ENCODE peak calls at places on chromosomes 3 and 15, in six cellular contexts. U is cardiac fibroblast, B is colonic mucosa, X is A549, T is foreskin keratinocyte, C is mesothelial cell of epicardium. R is an unnamed sample.

GRCh38 chr15:68783226-68784054 is 37.3 kb downstream of the ANP32A start:
- DNase-seq in C (no peak), U (no peak), B (peak; percentile 53), T (no peak), X (peak; percentile 39), R (no peak)

GRCh38 chr15:44584162-44584749 is 47.3 kb downstream of the EIF3J start:
- DNase-seq in X (peak; percentile 62), C (no peak), U (peak; percentile 38), T (no peak), B (peak; percentile 47), R (no peak)

GRCh38 chr3:42706721-42707619 is 4.4 kb upstream of the HHATL start:
- DNase-seq in U (no peak), B (no peak), C (no peak), X (no peak), T (no peak), R (no peak)

GRCh38 chr3:131174752-131175151 is 148.1 kb downstream of the NEK11 start:
- DNase-seq in B (no peak), C (no peak), T (no peak), X (no peak), U (peak; percentile 38), R (no peak)

GRCh38 chr15:36251450-36251849 is 328.0 kb upstream of the CDIN1 start:
- DNase-seq in C (no peak), B (no peak), U (no peak), X (no peak), T (no peak), R (no peak)

GRCh38 chr15:63941698-63942465 is 104.4 kb downstream of the DAPK2 start:
- DNase-seq in C (peak; percentile 27), T (no peak), U (no peak), B (peak; percentile 13), X (no peak), R (no peak)

GRCh38 chr3:72683068-72683467 is 165.2 kb downstream of the SHQ1 start:
- DNase-seq in T (no peak), C (no peak), B (no peak), U (no peak), X (no peak), R (no peak)

GRCh38 chr3:187281191-187281714 is 10.3 kb downstream of the MASP1 start:
- DNase-seq in B (no peak), C (no peak), X (no peak), T (no peak), U (peak; percentile 77), R (no peak)

GRCh38 chr3:43243590-43244587 is 42.5 kb upstream of the SNRK start:
- DNase-seq in T (no peak), B (no peak), X (no peak), C (no peak), U (peak; percentile 77), R (no peak)

GRCh38 chr3:12990781-12991480 is 82.3 kb downstream of the IQSEC1 start:
- DNase-seq in X (no peak), C (no peak), B (no peak), T (no peak), U (peak; percentile 63), R (no peak)

GRCh38 chr15:90405208-90405607 is 17.2 kb downstream of the IQGAP1 start:
- DNase-seq in T (no peak), X (no peak), B (no peak), C (no peak), U (no peak), R (no peak)

GRCh38 chr3:100268986-100269385 is 8.2 kb downstream of the TBC1D23 start:
- DNase-seq in B (no peak), X (no peak), C (no peak), T (no peak), U (peak; percentile 29), R (no peak)

GRCh38 chr3:71128951-71129350 is 454.6 kb downstream of the FOXP1 start:
- DNase-seq in C (no peak), U (peak; percentile 59), T (no peak), B (no peak), X (no peak), R (no peak)

GRCh38 chr3:78870484-78870883 is 897.3 kb downstream of the ROBO1 start:
- DNase-seq in T (no peak), X (no peak), B (no peak), C (no peak), U (no peak), R (no peak)

GRCh38 chr15:40436116-40436891 is 4.4 kb upstream of the BAHD1 start:
- DNase-seq in T (no peak), U (no peak), X (no peak), B (peak; percentile 78), C (no peak), R (no peak)

GRCh38 chr3:111072016-111072891 is 638 bp downstream of the NECTIN3 start:
- DNase-seq in B (peak; percentile 48), U (peak; percentile 43), C (peak; percentile 62), X (peak; percentile 14), T (no peak), R (no peak)

GRCh38 chr3:121111914-121112612 is 204.1 kb downstream of the STXBP5L start:
- DNase-seq in C (no peak), X (peak; percentile 3), U (no peak), B (no peak), T (no peak), R (no peak)
- TF ChIP-seq CTCF in C (no peak), X (no peak), U (no peak), B (no peak), T (no peak), R (no peak)

GRCh38 chr15:101071651-101072050 is 152.5 kb downstream of the LRRK1 start:
- DNase-seq in U (no peak), B (no peak), X (no peak), C (no peak), T (no peak), R (no peak)
- TF ChIP-seq CTCF in U (no peak), B (no peak), X (no peak), C (no peak), T (no peak), R (no peak)

DNA sequence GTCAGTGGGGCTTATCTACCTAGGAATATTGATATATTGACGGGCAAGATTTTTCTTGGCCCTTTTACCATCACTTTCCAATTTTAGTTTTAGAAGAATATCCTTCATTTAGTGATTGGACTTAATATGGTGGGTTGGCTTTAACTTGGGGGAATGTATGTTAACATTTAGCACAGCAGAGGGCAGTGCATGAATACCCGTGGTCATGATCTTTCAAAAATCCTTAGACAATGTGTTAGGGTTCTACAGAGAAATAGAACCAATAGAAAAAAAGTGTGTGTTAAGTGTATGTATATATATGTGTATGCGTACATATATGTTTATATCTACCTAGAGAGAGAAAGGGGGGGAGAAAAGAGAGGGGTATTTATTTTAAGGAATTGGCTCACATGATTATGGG is 36.9 kb downstream of the GPR171 start:
- DNase-seq in X (peak; percentile 7), U (peak; percentile 14), T (no peak), B (no peak), C (no peak), R (no peak)
- TF ChIP-seq CTCF in X (peak; percentile 23), U (peak; percentile 24), T (peak; percentile 54), B (no peak), C (no peak), R (no peak)

GRCh38 chr3:52783211-52783555 is 5.8 kb downstream of the ITIH1 start:
- DNase-seq in X (no peak), U (no peak), T (no peak), B (no peak), C (no peak), R (no peak)
- TF ChIP-seq CTCF in X (no peak), U (no peak), T (no peak), B (no peak), C (no peak), R (no peak)

DNA sequence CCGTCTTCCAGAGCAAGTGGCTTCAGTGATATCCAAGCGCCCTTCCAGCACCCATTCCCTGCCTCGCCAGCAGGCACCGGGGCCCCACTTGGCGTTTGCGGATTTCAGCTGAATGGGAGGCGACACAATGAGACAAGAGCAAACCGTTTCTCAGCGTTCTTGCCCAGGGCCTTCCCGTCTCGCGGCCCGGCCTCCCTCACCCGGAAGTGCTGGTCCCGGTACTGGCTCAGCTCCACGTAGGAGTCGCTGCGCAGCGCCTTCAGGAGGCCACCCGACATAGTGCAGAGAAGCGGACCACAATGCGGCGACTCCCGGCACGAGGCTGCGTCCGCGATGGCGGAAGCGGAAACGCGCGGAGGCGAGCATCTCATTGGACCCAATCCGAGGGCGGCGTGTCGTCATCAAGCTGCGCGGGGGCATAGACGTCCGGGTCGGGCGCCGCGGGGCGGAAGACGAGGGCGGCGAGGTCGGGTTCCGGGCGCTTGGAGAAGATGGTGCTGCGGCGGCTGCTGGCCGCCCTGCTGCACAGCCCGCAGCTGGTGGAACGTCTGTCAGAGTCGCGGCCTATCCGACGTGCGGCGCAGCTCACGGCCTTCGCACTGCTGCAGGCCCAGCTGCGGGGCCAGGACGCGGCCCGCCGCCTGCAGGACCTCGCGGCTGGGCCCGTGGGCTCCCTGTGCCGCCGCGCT is at the start of gene NCBP2:
- DNase-seq in B (peak; percentile 99), X (peak; percentile 97), C (peak; percentile 99), U (peak; percentile 99), T (peak; percentile 90), R (peak; percentile 99)
- TF ChIP-seq CTCF in B (peak; percentile 48), X (peak; percentile 46), C (peak; percentile 49), U (peak; percentile 73), T (peak; percentile 94), R (peak; percentile 72)

DNA sequence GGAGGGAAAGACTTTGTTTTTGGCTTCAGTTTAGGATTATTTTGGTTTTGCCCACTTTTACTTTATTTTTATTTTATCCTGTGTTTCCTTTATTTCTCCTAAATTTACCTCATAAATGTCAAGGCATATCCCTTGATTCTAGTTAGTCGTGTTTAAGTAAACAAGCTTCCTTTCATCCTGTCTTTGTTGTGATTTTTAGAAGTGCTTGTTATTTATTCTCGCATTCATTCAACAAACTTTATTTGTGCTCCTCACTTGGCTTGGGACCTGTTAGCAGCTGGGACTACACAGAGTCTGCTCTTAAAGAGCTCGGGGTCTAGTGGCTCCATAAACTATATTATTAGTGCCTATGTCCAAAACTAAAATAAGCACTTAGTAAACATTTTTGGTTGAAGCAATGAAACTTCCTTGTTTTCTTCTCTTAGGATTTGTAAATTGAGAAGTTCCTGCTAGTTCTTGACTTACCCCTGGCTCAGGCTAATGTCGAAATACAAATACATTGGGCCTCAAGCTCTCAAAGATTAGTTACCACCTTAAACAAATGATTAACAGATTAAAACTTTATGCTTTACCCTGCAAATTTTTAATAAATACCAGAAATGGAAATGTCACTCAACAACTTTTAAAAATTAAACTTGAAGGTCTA is 19.0 kb upstream of the DMXL2 start:
- DNase-seq in X (no peak), B (no peak), T (no peak), U (no peak), C (no peak), R (no peak)
- TF ChIP-seq CTCF in X (no peak), B (no peak), T (no peak), U (no peak), C (no peak), R (no peak)

R was measured in tibial nerve.